ENCODE peak calls at places on chromosomes 12 and 14, in seven cellular contexts. P is Right ventricle myocardium inferior, E is activated gamma-delta T cell treated with Interleukin-2 at 50 U/mL for 16 hours, R is AG10803, L is tibial artery, S is Caki2, Z is C1 segment of cervical spinal cord. B is an unnamed sample.

GRCh38 chr14:104226421-104227385 is 88.3 kb downstream of the KIF26A start:
- DNase-seq in P (peak; percentile 37), E (no peak), R (no peak), L (no peak), S (no peak), Z (no peak), B (no peak)

GRCh38 chr14:76937181-76938091 is 91.1 kb downstream of the IRF2BPL start:
- DNase-seq in P (peak; percentile 79), E (no peak), R (peak; percentile 90), L (peak; percentile 50), S (peak; percentile 65), Z (no peak), B (peak; percentile 89)

GRCh38 chr14:100339757-100340453 is 16.8 kb downstream of the SLC25A47 start:
- DNase-seq in P (no peak), E (no peak), R (no peak), L (no peak), S (no peak), Z (no peak), B (no peak)

GRCh38 chr12:57992001-57992400 is 50.6 kb downstream of the ATP23 start:
- DNase-seq in P (no peak), E (no peak), R (no peak), L (no peak), S (no peak), Z (no peak), B (no peak)

GRCh38 chr12:6345319-6346071 is 3.6 kb upstream of the TNFRSF1A start:
- DNase-seq in P (no peak), E (peak; percentile 43), R (peak; percentile 88), L (peak; percentile 80), S (peak; percentile 85), Z (no peak), B (peak; percentile 96)

GRCh38 chr12:51077930-51078329 is 5.5 kb downstream of the CSRNP2 start:
- DNase-seq in P (no peak), E (no peak), R (peak; percentile 36), L (no peak), S (no peak), Z (no peak), B (peak; percentile 43)

GRCh38 chr12:94553130-94553519 is 93.5 kb upstream of the CEP83 start:
- DNase-seq in P (no peak), E (no peak), R (peak; percentile 59), L (no peak), S (peak; percentile 49), Z (peak; percentile 28), B (peak; percentile 72)

GRCh38 chr14:54681819-54682261 is 114.9 kb downstream of the SAMD4A start:
- DNase-seq in P (no peak), E (no peak), R (no peak), L (no peak), S (no peak), Z (no peak), B (peak; percentile 68)

GRCh38 chr12:58416211-58416610 is 474.8 kb downstream of the ATP23 start:
- DNase-seq in P (no peak), E (no peak), R (peak; percentile 94), L (no peak), S (peak; percentile 28), Z (no peak), B (peak; percentile 92)

GRCh38 chr14:47278233-47278842 is 397.1 kb downstream of the MDGA2 start:
- DNase-seq in P (no peak), E (peak; percentile 22), R (no peak), L (no peak), S (no peak), Z (peak; percentile 55), B (peak; percentile 5)

GRCh38 chr14:39843881-39844280 is 411.6 kb upstream of the FBXO33 start:
- DNase-seq in P (no peak), E (no peak), R (no peak), L (no peak), S (no peak), Z (no peak), B (no peak)

GRCh38 chr12:79662046-79662811 is 28.5 kb downstream of the PAWR start:
- DNase-seq in P (no peak), E (no peak), R (peak; percentile 33), L (no peak), S (no peak), Z (no peak), B (peak; percentile 51)

GRCh38 chr14:85533821-85534271 is 3.9 kb downstream of the FLRT2 start:
- DNase-seq in P (peak; percentile 60), E (no peak), R (no peak), L (no peak), S (no peak), Z (peak; percentile 22), B (peak; percentile 27)

GRCh38 chr12:124399622-124400021 is 104.7 kb downstream of the RFLNA start:
- DNase-seq in P (peak; percentile 79), E (peak; percentile 16), R (no peak), L (no peak), S (no peak), Z (peak; percentile 15), B (peak; percentile 43)

GRCh38 chr12:59429766-59430165 is 166.1 kb upstream of the SLC16A7 start:
- DNase-seq in P (no peak), E (no peak), R (peak; percentile 15), L (no peak), S (no peak), Z (no peak), B (peak; percentile 46)

GRCh38 chr12:46904406-46905240 is 78.8 kb upstream of the SLC38A4 start:
- DNase-seq in P (no peak), E (no peak), R (peak; percentile 78), L (no peak), S (no peak), Z (no peak), B (peak; percentile 81)

GRCh38 chr14:38342803-38343202 is 86.9 kb upstream of the CLEC14A start:
- DNase-seq in P (no peak), E (no peak), R (peak; percentile 89), L (no peak), S (peak; percentile 3), Z (no peak), B (peak; percentile 95)

GRCh38 chr12:10501031-10501430 is 4.7 kb upstream of the EIF2S3B start:
- DNase-seq in P (no peak), E (no peak), R (peak; percentile 21), L (no peak), S (no peak), Z (no peak), B (peak; percentile 20)

GRCh38 chr12:63038361-63039100 is 103.6 kb upstream of the PPM1H start:
- DNase-seq in P (no peak), E (no peak), R (no peak), L (no peak), S (no peak), Z (no peak), B (peak; percentile 47)

GRCh38 chr14:51884086-51884927 is 23.9 kb downstream of the GNG2 start:
- DNase-seq in P (no peak), E (no peak), R (peak; percentile 67), L (no peak), S (peak; percentile 9), Z (no peak), B (peak; percentile 84)

GRCh38 chr12:106115450-106115849 is 23.3 kb downstream of the NUAK1 start:
- DNase-seq in P (no peak), E (no peak), R (no peak), L (no peak), S (no peak), Z (peak; percentile 12), B (no peak)

GRCh38 chr12:53097564-53098353 is at the start of gene IGFBP6:
- DNase-seq in P (peak; percentile 83), E (peak; percentile 56), R (peak; percentile 39), L (peak; percentile 81), S (peak; percentile 84), Z (peak; percentile 53), B (peak; percentile 67)

GRCh38 chr12:52519826-52520662 is at the start of gene KRT5:
- DNase-seq in P (no peak), E (no peak), R (no peak), L (no peak), S (no peak), Z (no peak), B (no peak)

GRCh38 chr12:109758406-109759075 is 44.9 kb downstream of the FAM222A start:
- DNase-seq in P (no peak), E (no peak), R (no peak), L (peak; percentile 9), S (no peak), Z (no peak), B (no peak)

GRCh38 chr14:45135659-45136314 is at the start of gene FANCM:
- DNase-seq in P (peak; percentile 91), E (peak; percentile 84), R (peak; percentile 97), L (peak; percentile 93), S (peak; percentile 89), Z (peak; percentile 88), B (peak; percentile 97)

GRCh38 chr12:47190271-47190750 is 110.6 kb upstream of the AMIGO2 start:
- DNase-seq in P (no peak), E (no peak), R (peak; percentile 40), L (no peak), S (peak; percentile 70), Z (no peak), B (peak; percentile 52)

GRCh38 chr14:100401031-100401692 is 78.0 kb downstream of the SLC25A47 start:
- DNase-seq in P (no peak), E (no peak), R (no peak), L (no peak), S (no peak), Z (no peak), B (no peak)

GRCh38 chr14:53946404-53947400 is 9.9 kb downstream of the BMP4 start:
- DNase-seq in P (no peak), E (no peak), R (no peak), L (no peak), S (no peak), Z (peak; percentile 18), B (no peak)

GRCh38 chr12:3034067-3034750 is 43.0 kb upstream of the TSPAN9 start:
- DNase-seq in P (peak; percentile 61), E (peak; percentile 10), R (peak; percentile 63), L (peak; percentile 35), S (peak; percentile 53), Z (peak; percentile 43), B (peak; percentile 74)

GRCh38 chr14:93103392-93104080 is 12.2 kb downstream of the ITPK1 start:
- DNase-seq in P (peak; percentile 81), E (peak; percentile 64), R (no peak), L (no peak), S (no peak), Z (no peak), B (peak; percentile 53)

GRCh38 chr12:109738209-109738608 is 24.6 kb downstream of the FAM222A start:
- DNase-seq in P (peak; percentile 28), E (no peak), R (no peak), L (no peak), S (no peak), Z (no peak), B (no peak)

GRCh38 chr12:124508323-124509096 is 58.9 kb downstream of the NCOR2 start:
- DNase-seq in P (no peak), E (no peak), R (no peak), L (no peak), S (no peak), Z (no peak), B (peak; percentile 46)

GRCh38 chr12:105315130-105315529 is 15.4 kb upstream of the C12orf75 start:
- DNase-seq in P (no peak), E (no peak), R (no peak), L (no peak), S (no peak), Z (no peak), B (no peak)

GRCh38 chr14:30813182-30813581 is 61.2 kb upstream of the COCH start:
- DNase-seq in P (no peak), E (no peak), R (no peak), L (no peak), S (no peak), Z (no peak), B (no peak)

GRCh38 chr12:18461738-18462137 is 200.4 kb downstream of the PIK3C2G start:
- DNase-seq in P (no peak), E (no peak), R (peak; percentile 69), L (no peak), S (no peak), Z (no peak), B (peak; percentile 34)

GRCh38 chr14:50052517-50052916 is 63.9 kb downstream of the VCPKMT start:
- DNase-seq in P (no peak), E (no peak), R (no peak), L (no peak), S (no peak), Z (no peak), B (no peak)

GRCh38 chr12:107396991-107397390 is 288.6 kb upstream of the PWP1 start:
- DNase-seq in P (no peak), E (no peak), R (peak; percentile 23), L (no peak), S (peak; percentile 66), Z (no peak), B (no peak)

GRCh38 chr14:92160619-92161018 is 38.9 kb downstream of the CPSF2 start:
- DNase-seq in P (no peak), E (no peak), R (peak; percentile 86), L (peak; percentile 29), S (peak; percentile 3), Z (no peak), B (peak; percentile 78)

B was measured in EH.